ENCODE peak calls at places on chromosome 6, in five cellular contexts. O is A549, D is WTC11, W is GM12878, G is K562. V is an unnamed sample.

GRCh38 chr6:170366248-170366960 is 59.8 kb downstream of the FAM120B start:
- DNase-seq in O (no peak), G (no peak), W (no peak), D (no peak), V (peak)

GRCh38 chr6:110534731-110535164 is 58.3 kb upstream of the SLC22A16 start:
- DNase-seq in G (no peak), O (no peak), D (no peak), W (no peak), V (no peak)

GRCh38 chr6:6886160-6886885 is 221.4 kb upstream of the RREB1 start:
- DNase-seq in W (no peak), O (no peak), G (peak), D (no peak), V (no peak)

GRCh38 chr6:34791164-34791841 is 580 bp upstream of the BLTP3A start:
- DNase-seq in O (peak), W (no peak), G (peak), D (peak), V (peak)

GRCh38 chr6:136415351-136416005 is 125.8 kb upstream of the BCLAF1 start:
- DNase-seq in D (no peak), O (no peak), W (no peak), G (no peak), V (no peak)

GRCh38 chr6:33619166-33619565 is 2.0 kb upstream of the ITPR3 start:
- DNase-seq in O (no peak), G (peak), D (no peak), W (no peak), V (no peak)

GRCh38 chr6:4672772-4673171 is 103.4 kb upstream of the CDYL start:
- DNase-seq in D (no peak), O (no peak), G (no peak), W (no peak), V (no peak)

GRCh38 chr6:17871836-17872235 is 115.6 kb downstream of the KIF13A start:
- DNase-seq in D (no peak), G (no peak), O (no peak), W (no peak), V (no peak)

GRCh38 chr6:22907085-22907484 is 337.7 kb downstream of the HDGFL1 start:
- DNase-seq in W (no peak), D (no peak), G (no peak), O (no peak), V (no peak)

GRCh38 chr6:7594579-7595125 is 4.7 kb downstream of the SNRNP48 start:
- DNase-seq in G (no peak), O (no peak), D (no peak), W (no peak), V (no peak)

GRCh38 chr6:113828984-113829701 is 28.0 kb upstream of the MARCKS start:
- DNase-seq in G (no peak), O (no peak), W (no peak), D (no peak), V (no peak)

GRCh38 chr6:33850869-33851541 is 47.2 kb upstream of the MLN start:
- DNase-seq in D (no peak), W (no peak), O (no peak), G (no peak), V (no peak)

GRCh38 chr6:37569999-37570776 is 70.5 kb upstream of the CCDC167 start:
- DNase-seq in D (no peak), O (no peak), G (no peak), W (no peak), V (no peak)

GRCh38 chr6:35213161-35213823 is 464 bp upstream of the SCUBE3 start:
- DNase-seq in O (no peak), W (no peak), D (peak), G (peak), V (no peak)

GRCh38 chr6:73579851-73580246 is 59.0 kb upstream of the EEF1A1 start:
- DNase-seq in D (no peak), O (peak), W (peak), G (peak), V (peak)

GRCh38 chr6:109979033-109979921 is 1.2 kb downstream of the GPR6 start:
- DNase-seq in W (no peak), D (peak), O (no peak), G (no peak), V (no peak)

GRCh38 chr6:22877946-22878705 is 308.8 kb downstream of the HDGFL1 start:
- DNase-seq in O (no peak), W (no peak), D (no peak), G (no peak), V (no peak)

GRCh38 chr6:144266091-144266649 is 19.0 kb upstream of the UTRN start:
- DNase-seq in W (no peak), D (peak), G (no peak), O (peak), V (no peak)

GRCh38 chr6:105764318-105764717 is 321.8 kb upstream of the PRDM1 start:
- DNase-seq in O (no peak), G (no peak), D (no peak), W (no peak), V (no peak)

GRCh38 chr6:168413018-168413720 is 27.8 kb upstream of the SMOC2 start:
- DNase-seq in G (peak), D (no peak), W (no peak), O (no peak), V (no peak)
- TF ChIP-seq ESRRA in G (no peak), D (no peak), W (no peak), O (no peak), V (no peak)

DNA sequence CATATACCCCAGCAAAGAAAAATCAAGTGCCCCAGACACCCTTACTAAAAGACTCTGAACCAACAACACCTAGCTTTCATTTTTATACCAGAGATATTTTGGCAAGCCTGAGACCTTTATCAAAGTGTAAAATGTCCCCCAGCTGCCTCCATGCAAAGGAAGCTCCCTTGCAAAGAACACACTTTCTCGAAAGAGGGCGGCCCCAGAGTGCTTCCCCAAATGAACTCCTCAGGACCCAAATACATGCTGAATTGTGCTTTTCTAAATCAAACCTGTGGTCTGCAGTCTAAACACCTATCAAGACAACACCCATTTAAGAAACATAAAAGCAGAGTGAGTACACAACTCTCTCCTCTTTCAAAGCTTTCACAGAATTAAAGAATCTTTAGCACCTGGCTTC is 485 bp downstream of the IPCEF1 start:
- DNase-seq in W (no peak), G (no peak), O (no peak), D (no peak), V (no peak)
- TF ChIP-seq ESRRA in W (no peak), G (no peak), O (no peak), D (no peak), V (no peak)

GRCh38 chr6:53171605-53172467 is 23.2 kb upstream of the GCM1 start:
- DNase-seq in D (peak), O (peak), W (peak), G (peak), V (peak)
- TF ChIP-seq ESRRA in D (no peak), O (no peak), W (no peak), G (no peak), V (peak)

DNA sequence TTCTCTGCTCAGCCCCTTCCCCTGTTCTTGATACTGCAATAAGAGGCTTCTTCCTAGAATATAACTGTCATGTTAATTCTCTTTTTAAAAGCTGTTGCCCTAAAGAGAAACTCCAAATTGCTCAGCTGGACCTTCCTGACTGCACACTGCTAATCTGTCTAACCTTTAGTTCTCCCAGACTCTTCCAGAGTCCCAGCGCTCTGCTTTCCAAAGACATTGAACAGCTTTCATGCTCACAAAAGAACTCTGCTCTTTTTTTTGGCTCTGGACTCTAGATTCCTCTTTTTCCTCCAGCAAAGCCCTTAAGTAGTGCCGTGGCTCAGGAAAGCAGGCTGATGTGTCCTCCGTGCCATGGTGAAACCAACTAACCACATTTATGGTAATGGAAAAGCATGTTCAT is 356.6 kb upstream of the RSPO3 start:
- DNase-seq in D (no peak), W (no peak), G (no peak), O (no peak), V (no peak)
- TF ChIP-seq ESRRA in D (no peak), W (no peak), G (no peak), O (no peak), V (no peak)

GRCh38 chr6:30500421-30501069 is 11.2 kb downstream of the HLA-E start:
- DNase-seq in O (no peak), W (no peak), G (no peak), D (no peak), V (no peak)
- TF ChIP-seq ESRRA in O (no peak), W (no peak), G (no peak), D (no peak), V (no peak)

DNA sequence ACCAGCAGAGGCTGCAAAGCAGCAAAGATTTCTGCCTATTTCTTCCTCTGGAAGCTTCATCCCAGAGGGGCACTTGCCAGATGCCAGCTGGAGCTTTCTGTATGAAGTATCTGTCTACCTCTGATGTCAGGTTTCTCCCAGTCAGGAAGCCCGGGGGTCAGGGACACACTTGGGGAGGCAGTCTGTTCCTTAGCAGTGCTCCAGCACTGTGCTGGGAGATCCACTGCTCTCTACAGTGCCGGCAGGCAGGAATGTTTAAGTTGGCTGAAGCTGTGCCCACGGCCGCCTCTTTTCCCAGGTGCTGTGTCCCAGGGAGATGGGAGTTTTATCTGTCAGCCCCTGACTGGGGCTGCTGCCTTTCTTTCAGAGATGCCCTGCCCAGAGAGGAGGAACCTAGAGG is 631.1 kb upstream of the HTR1E start:
- DNase-seq in D (no peak), G (no peak), O (no peak), W (no peak), V (no peak)
- TF ChIP-seq ESRRA in D (no peak), G (no peak), O (no peak), W (no peak), V (no peak)

GRCh38 chr6:160252073-160252809 is 6.4 kb downstream of the SLC22A2 start:
- DNase-seq in D (no peak), G (no peak), W (no peak), O (no peak), V (no peak)

GRCh38 chr6:160247457-160247883 is 11.2 kb downstream of the SLC22A2 start:
- DNase-seq in G (no peak), D (no peak), O (no peak), W (no peak), V (no peak)

GRCh38 chr6:160253242-160253641 is 5.4 kb downstream of the SLC22A2 start:
- DNase-seq in O (peak), G (no peak), W (no peak), D (no peak), V (no peak)

GRCh38 chr6:160249687-160250086 is 8.9 kb downstream of the SLC22A2 start:
- DNase-seq in W (no peak), D (no peak), O (no peak), G (no peak), V (no peak)

DNA sequence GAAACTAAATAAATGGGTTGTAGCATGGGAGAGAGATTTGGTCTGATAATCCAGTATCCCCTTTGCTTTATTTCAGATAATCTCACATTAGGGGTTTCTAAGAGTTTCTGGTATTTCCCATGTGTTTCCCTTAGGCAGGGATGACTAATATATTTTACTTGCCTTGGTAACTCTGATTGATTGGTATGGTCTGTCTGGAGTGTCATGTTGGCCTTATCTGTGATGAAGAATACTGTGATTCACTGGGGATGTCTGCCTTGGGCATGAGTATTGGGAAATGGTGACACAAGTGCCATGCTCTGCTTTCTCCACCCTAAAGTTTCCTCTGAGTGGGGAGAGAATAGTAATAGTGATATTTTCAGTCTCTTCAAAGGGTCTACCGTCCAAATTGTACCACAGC is 10.1 kb downstream of the SLC22A2 start:
- DNase-seq in W (no peak), G (no peak), O (peak), D (no peak), V (no peak)
- TF ChIP-seq ESRRA in W (no peak), G (no peak), O (no peak), D (no peak), V (no peak)

V was measured in HepG2.